ENCODE peak calls at places on chromosomes 6 and 20, in five cellular contexts. One of them, this sample, is unnamed.

GRCh38 chr6:130161627-130162404 is 60.9 kb downstream of the SAMD3 start:
- DNase-seq in IMR-90: peak; percentile 65
- DNase-seq in naive thymus-derived CD4-positive, alpha-beta T cell: no peak
- DNase-seq in AG09309: no peak
- DNase-seq in fibroblast of mammary gland: peak; percentile 18
- DNase-seq in this sample: no peak

GRCh38 chr20:18314786-18315406 is 26.6 kb downstream of the ZNF133 start:
- DNase-seq in IMR-90: peak; percentile 80
- DNase-seq in naive thymus-derived CD4-positive, alpha-beta T cell: no peak
- DNase-seq in AG09309: peak; percentile 52
- DNase-seq in fibroblast of mammary gland: peak; percentile 86
- DNase-seq in this sample: no peak

GRCh38 chr6:155188707-155189496 is 74.9 kb upstream of the CLDN20 start:
- DNase-seq in IMR-90: peak; percentile 100
- DNase-seq in naive thymus-derived CD4-positive, alpha-beta T cell: no peak
- DNase-seq in AG09309: peak; percentile 94
- DNase-seq in fibroblast of mammary gland: peak; percentile 99
- DNase-seq in this sample: no peak

GRCh38 chr6:161435426-161436065 is 161.7 kb upstream of the AGPAT4 start:
- DNase-seq in IMR-90: no peak
- DNase-seq in naive thymus-derived CD4-positive, alpha-beta T cell: no peak
- DNase-seq in AG09309: no peak
- DNase-seq in fibroblast of mammary gland: peak; percentile 60
- DNase-seq in this sample: no peak

GRCh38 chr6:135728589-135728988 is 122.9 kb upstream of the PDE7B start:
- DNase-seq in IMR-90: no peak
- DNase-seq in naive thymus-derived CD4-positive, alpha-beta T cell: no peak
- DNase-seq in AG09309: no peak
- DNase-seq in fibroblast of mammary gland: no peak
- DNase-seq in this sample: no peak

GRCh38 chr6:21141616-21142303 is 451.8 kb upstream of the SOX4 start:
- DNase-seq in IMR-90: no peak
- DNase-seq in naive thymus-derived CD4-positive, alpha-beta T cell: no peak
- DNase-seq in AG09309: no peak
- DNase-seq in fibroblast of mammary gland: no peak
- DNase-seq in this sample: no peak

GRCh38 chr20:16296933-16297332 is 276.3 kb downstream of the KIF16B start:
- DNase-seq in IMR-90: no peak
- DNase-seq in naive thymus-derived CD4-positive, alpha-beta T cell: no peak
- DNase-seq in AG09309: no peak
- DNase-seq in fibroblast of mammary gland: peak; percentile 45
- DNase-seq in this sample: no peak

GRCh38 chr6:83890520-83890919 is 31.0 kb downstream of the CYB5R4 start:
- DNase-seq in IMR-90: no peak
- DNase-seq in naive thymus-derived CD4-positive, alpha-beta T cell: no peak
- DNase-seq in AG09309: no peak
- DNase-seq in fibroblast of mammary gland: no peak
- DNase-seq in this sample: no peak

GRCh38 chr6:24971067-24971466 is 35.3 kb upstream of the RIPOR2 start:
- DNase-seq in IMR-90: no peak
- DNase-seq in naive thymus-derived CD4-positive, alpha-beta T cell: no peak
- DNase-seq in AG09309: no peak
- DNase-seq in fibroblast of mammary gland: no peak
- DNase-seq in this sample: no peak

GRCh38 chr20:42082611-42083010 is 464.4 kb upstream of the CHD6 start:
- DNase-seq in IMR-90: peak; percentile 0
- DNase-seq in naive thymus-derived CD4-positive, alpha-beta T cell: no peak
- DNase-seq in AG09309: no peak
- DNase-seq in fibroblast of mammary gland: peak; percentile 48
- DNase-seq in this sample: no peak

GRCh38 chr6:165768961-165769360 is 105.9 kb upstream of the PDE10A start:
- DNase-seq in IMR-90: no peak
- DNase-seq in naive thymus-derived CD4-positive, alpha-beta T cell: no peak
- DNase-seq in AG09309: no peak
- DNase-seq in fibroblast of mammary gland: no peak
- DNase-seq in this sample: no peak

GRCh38 chr6:136640132-136640915 is 90.1 kb upstream of the MAP7 start:
- DNase-seq in IMR-90: peak; percentile 82
- DNase-seq in naive thymus-derived CD4-positive, alpha-beta T cell: no peak
- DNase-seq in AG09309: peak; percentile 40
- DNase-seq in fibroblast of mammary gland: peak; percentile 93
- DNase-seq in this sample: no peak

GRCh38 chr6:7496266-7496875 is 45.1 kb upstream of the DSP start:
- DNase-seq in IMR-90: peak; percentile 12
- DNase-seq in naive thymus-derived CD4-positive, alpha-beta T cell: no peak
- DNase-seq in AG09309: no peak
- DNase-seq in fibroblast of mammary gland: peak; percentile 2
- DNase-seq in this sample: no peak

GRCh38 chr20:53872561-53873248 is 197.7 kb downstream of the BCAS1 start:
- DNase-seq in IMR-90: peak; percentile 30
- DNase-seq in naive thymus-derived CD4-positive, alpha-beta T cell: peak; percentile 80
- DNase-seq in AG09309: no peak
- DNase-seq in fibroblast of mammary gland: no peak
- DNase-seq in this sample: peak; percentile 53

GRCh38 chr6:45661667-45662066 is 283.9 kb upstream of the SUPT3H start:
- DNase-seq in IMR-90: peak; percentile 84
- DNase-seq in naive thymus-derived CD4-positive, alpha-beta T cell: no peak
- DNase-seq in AG09309: peak; percentile 62
- DNase-seq in fibroblast of mammary gland: peak; percentile 100
- DNase-seq in this sample: no peak

GRCh38 chr6:150567360-150567759 is 32.3 kb upstream of the PLEKHG1 start:
- DNase-seq in IMR-90: no peak
- DNase-seq in naive thymus-derived CD4-positive, alpha-beta T cell: no peak
- DNase-seq in AG09309: no peak
- DNase-seq in fibroblast of mammary gland: no peak
- DNase-seq in this sample: no peak

GRCh38 chr6:142856607-142856856 is 88.4 kb downstream of the HIVEP2 start:
- DNase-seq in IMR-90: no peak
- DNase-seq in naive thymus-derived CD4-positive, alpha-beta T cell: no peak
- DNase-seq in AG09309: no peak
- DNase-seq in fibroblast of mammary gland: no peak
- DNase-seq in this sample: no peak

GRCh38 chr6:161694995-161695394 is 421.1 kb upstream of the AGPAT4 start:
- DNase-seq in IMR-90: no peak
- DNase-seq in naive thymus-derived CD4-positive, alpha-beta T cell: no peak
- DNase-seq in AG09309: no peak
- DNase-seq in fibroblast of mammary gland: peak; percentile 61
- DNase-seq in this sample: no peak

GRCh38 chr20:52655365-52655764 is 316.8 kb upstream of the TSHZ2 start:
- DNase-seq in IMR-90: no peak
- DNase-seq in naive thymus-derived CD4-positive, alpha-beta T cell: no peak
- DNase-seq in AG09309: no peak
- DNase-seq in fibroblast of mammary gland: no peak
- DNase-seq in this sample: no peak

GRCh38 chr6:85285146-85285545 is 164.7 kb upstream of the NT5E start:
- DNase-seq in IMR-90: no peak
- DNase-seq in naive thymus-derived CD4-positive, alpha-beta T cell: no peak
- DNase-seq in AG09309: no peak
- DNase-seq in fibroblast of mammary gland: no peak
- DNase-seq in this sample: no peak

GRCh38 chr20:51978081-51978501 is 175.8 kb upstream of the SALL4 start:
- DNase-seq in IMR-90: no peak
- DNase-seq in naive thymus-derived CD4-positive, alpha-beta T cell: no peak
- DNase-seq in AG09309: no peak
- DNase-seq in fibroblast of mammary gland: no peak
- DNase-seq in this sample: no peak

GRCh38 chr6:32046450-32047083 is 8.4 kb downstream of the CYP21A2 start:
- DNase-seq in IMR-90: no peak
- DNase-seq in naive thymus-derived CD4-positive, alpha-beta T cell: no peak
- DNase-seq in AG09309: no peak
- DNase-seq in fibroblast of mammary gland: peak; percentile 20
- DNase-seq in this sample: no peak

GRCh38 chr20:57076951-57077350 is 189.5 kb downstream of the BMP7 start:
- DNase-seq in IMR-90: no peak
- DNase-seq in naive thymus-derived CD4-positive, alpha-beta T cell: no peak
- DNase-seq in AG09309: peak; percentile 46
- DNase-seq in fibroblast of mammary gland: no peak
- DNase-seq in this sample: no peak

GRCh38 chr6:110731196-110731595 is 84.1 kb downstream of the CDK19 start:
- DNase-seq in IMR-90: no peak
- DNase-seq in naive thymus-derived CD4-positive, alpha-beta T cell: no peak
- DNase-seq in AG09309: peak; percentile 3
- DNase-seq in fibroblast of mammary gland: peak; percentile 16
- DNase-seq in this sample: no peak

GRCh38 chr20:36308986-36309385 is 2.8 kb downstream of the DLGAP4 start:
- DNase-seq in IMR-90: no peak
- DNase-seq in naive thymus-derived CD4-positive, alpha-beta T cell: no peak
- DNase-seq in AG09309: no peak
- DNase-seq in fibroblast of mammary gland: no peak
- DNase-seq in this sample: peak; percentile 61

GRCh38 chr6:140641412-140641811 is 1267.0 kb upstream of the CITED2 start:
- DNase-seq in IMR-90: no peak
- DNase-seq in naive thymus-derived CD4-positive, alpha-beta T cell: no peak
- DNase-seq in AG09309: no peak
- DNase-seq in fibroblast of mammary gland: no peak
- DNase-seq in this sample: no peak

GRCh38 chr6:140636237-140636636 is 1261.8 kb upstream of the CITED2 start:
- DNase-seq in IMR-90: no peak
- DNase-seq in naive thymus-derived CD4-positive, alpha-beta T cell: no peak
- DNase-seq in AG09309: no peak
- DNase-seq in fibroblast of mammary gland: no peak
- DNase-seq in this sample: no peak

DNA sequence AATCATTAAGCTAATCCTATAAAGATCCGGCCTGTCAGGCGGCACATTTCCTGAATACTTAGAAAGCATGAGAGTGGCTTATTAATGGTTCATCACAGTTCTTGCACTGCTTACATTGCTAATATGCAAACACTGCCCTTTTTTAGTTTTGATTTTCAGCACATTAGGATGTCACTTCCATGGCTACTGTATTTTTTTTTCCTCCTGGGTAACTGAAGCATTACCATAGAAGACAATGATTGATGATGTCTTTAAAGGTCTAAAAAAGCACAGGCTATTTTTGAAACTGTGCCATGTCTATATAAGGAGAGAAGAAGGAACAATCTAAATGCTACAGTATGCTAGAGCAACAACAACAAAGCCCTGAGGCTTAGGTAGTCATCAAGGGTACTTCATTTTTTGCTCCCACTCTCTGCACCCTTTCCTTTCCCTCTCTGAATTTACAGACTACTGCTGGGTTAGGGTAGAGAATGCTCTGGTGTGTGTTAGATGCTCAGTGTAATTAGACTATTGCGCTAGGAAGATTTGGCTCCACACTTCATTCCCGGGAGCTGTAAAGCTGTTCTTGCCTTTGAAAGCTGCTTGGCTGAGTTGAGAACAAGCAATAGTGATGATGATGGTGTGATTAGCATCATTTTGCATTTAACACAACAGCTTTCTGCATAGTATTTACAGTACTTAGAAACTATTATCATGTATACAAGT is 1262.4 kb upstream of the CITED2 start:
- DNase-seq in IMR-90: no peak
- DNase-seq in naive thymus-derived CD4-positive, alpha-beta T cell: no peak
- DNase-seq in AG09309: no peak
- DNase-seq in fibroblast of mammary gland: no peak
- DNase-seq in this sample: no peak
- H3K4me3 ChIP-seq in IMR-90: no peak overlapping the region
- H3K4me3 ChIP-seq in naive thymus-derived CD4-positive, alpha-beta T cell: no peak overlapping the region
- H3K4me3 ChIP-seq in AG09309: no peak overlapping the region
- H3K4me3 ChIP-seq in fibroblast of mammary gland: no peak overlapping the region
- H3K4me3 ChIP-seq in this sample: no peak overlapping the region

GRCh38 chr6:68635706-68636513 is 828 bp downstream of the ADGRB3 start:
- DNase-seq in IMR-90: no peak
- DNase-seq in naive thymus-derived CD4-positive, alpha-beta T cell: no peak
- DNase-seq in AG09309: no peak
- DNase-seq in fibroblast of mammary gland: no peak
- DNase-seq in this sample: no peak
- H3K4me3 ChIP-seq in IMR-90: peak overlapping the region; percentile 72
- H3K4me3 ChIP-seq in naive thymus-derived CD4-positive, alpha-beta T cell: peak overlapping the region; percentile 22
- H3K4me3 ChIP-seq in AG09309: peak overlapping the region; percentile 66
- H3K4me3 ChIP-seq in fibroblast of mammary gland: peak overlapping the region; percentile 53
- H3K4me3 ChIP-seq in this sample: peak overlapping the region; percentile 36

DNA sequence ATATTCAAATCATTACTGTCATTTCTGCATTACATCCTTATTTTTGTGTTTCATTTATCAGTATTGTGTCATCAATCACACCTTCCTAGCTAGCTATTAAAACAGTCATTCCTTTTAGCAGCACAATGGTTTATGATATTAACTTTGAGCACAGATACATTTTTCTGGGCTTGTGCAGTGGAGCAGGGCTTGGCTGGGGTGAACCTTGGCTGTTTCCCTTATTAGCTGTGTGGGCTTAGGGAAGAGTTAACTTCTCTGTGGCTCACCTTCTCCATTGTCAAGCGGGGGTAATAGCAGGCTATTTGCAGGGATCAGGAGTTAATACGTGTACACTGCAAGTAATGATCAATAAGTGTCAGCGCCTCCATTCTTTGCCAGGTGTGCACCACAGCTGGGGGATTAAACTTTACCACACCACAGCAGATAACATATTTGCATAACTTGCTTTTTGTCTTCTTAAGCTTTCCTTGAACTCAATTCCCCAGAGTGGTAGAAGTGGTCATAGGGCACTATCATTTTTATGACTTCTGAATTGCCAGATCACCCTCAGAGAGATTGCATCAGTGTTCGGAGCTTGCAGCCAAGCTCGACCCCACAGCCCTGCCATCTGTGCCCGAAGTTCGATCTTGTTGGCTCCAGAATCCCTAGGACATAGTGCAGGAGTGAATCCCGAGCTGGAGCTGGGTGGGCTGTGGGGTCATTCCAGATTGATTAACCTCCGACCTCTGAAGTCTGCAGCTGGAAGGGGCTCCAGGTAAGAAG is 1.5 kb upstream of the PYGB start:
- DNase-seq in IMR-90: no peak
- DNase-seq in naive thymus-derived CD4-positive, alpha-beta T cell: no peak
- DNase-seq in AG09309: no peak
- DNase-seq in fibroblast of mammary gland: peak; percentile 73
- DNase-seq in this sample: no peak
- H3K4me3 ChIP-seq in IMR-90: no peak overlapping the region
- H3K4me3 ChIP-seq in naive thymus-derived CD4-positive, alpha-beta T cell: peak overlapping the region; percentile 93
- H3K4me3 ChIP-seq in AG09309: no peak overlapping the region
- H3K4me3 ChIP-seq in fibroblast of mammary gland: peak overlapping the region; percentile 85
- H3K4me3 ChIP-seq in this sample: no peak overlapping the region

DNA sequence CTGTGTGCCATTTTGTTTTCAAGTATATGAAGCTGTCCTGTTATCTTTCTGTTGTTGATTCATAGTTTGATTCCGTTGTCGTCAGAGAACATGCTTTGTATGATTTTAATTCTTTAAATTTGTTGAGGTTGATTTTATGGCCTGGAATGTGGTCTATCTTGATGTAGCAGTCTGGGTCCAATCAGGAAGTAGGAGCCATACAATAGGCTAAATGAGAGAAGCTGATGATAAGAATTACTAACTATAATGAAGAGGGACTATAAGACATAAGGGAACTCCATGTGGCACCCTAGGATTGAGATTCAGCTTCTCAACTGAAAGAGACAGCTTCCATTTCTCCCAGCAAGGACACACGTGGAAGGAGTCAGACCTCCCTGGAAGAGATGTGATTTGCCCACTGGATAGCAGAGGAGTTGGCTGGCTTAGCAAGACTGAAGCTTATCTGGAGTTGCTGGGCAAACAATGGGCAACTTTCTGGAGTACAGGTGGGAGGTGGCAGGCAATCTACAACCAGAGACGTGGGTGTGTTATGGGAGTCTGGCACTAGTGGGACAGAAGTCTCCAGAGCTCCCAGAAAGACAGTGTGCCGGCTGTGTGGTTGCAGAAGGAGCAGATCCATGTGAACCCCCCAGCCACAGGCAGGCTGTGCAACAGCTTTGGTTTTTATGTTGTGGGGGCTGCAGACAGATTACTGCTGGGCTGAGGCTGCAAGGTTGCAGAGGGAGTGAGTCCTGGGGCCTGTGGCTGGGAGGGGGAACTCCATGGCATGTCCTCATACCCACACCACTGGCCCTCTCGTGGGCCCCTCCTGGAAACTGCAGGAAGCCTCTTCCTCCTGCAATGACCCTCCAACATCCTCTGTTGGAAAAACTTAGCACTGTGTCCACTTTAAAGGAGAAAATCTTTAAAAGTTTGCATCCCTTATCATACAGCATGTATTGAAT is 7.1 kb downstream of the ZNF831 start:
- DNase-seq in IMR-90: no peak
- DNase-seq in naive thymus-derived CD4-positive, alpha-beta T cell: no peak
- DNase-seq in AG09309: no peak
- DNase-seq in fibroblast of mammary gland: no peak
- DNase-seq in this sample: no peak
- H3K4me3 ChIP-seq in IMR-90: no peak overlapping the region
- H3K4me3 ChIP-seq in naive thymus-derived CD4-positive, alpha-beta T cell: no peak overlapping the region
- H3K4me3 ChIP-seq in AG09309: no peak overlapping the region
- H3K4me3 ChIP-seq in fibroblast of mammary gland: no peak overlapping the region
- H3K4me3 ChIP-seq in this sample: no peak overlapping the region

This sample was measured in lower leg skin.